ENCODE peak calls at places on chromosome 2, in six cellular contexts. H is mesendoderm, A is fibroblast of lung, X is astrocyte, Q is PC-3, W is H9. J is an unnamed sample.

GRCh38 chr2:127424598-127425379 is 6.6 kb downstream of the PROC start:
- DNase-seq in X (no peak), Q (no peak), H (no peak), W (no peak), A (no peak), J (no peak)

GRCh38 chr2:106759962-106760361 is 126.0 kb downstream of the ST6GAL2 start:
- DNase-seq in Q (no peak), X (no peak), A (no peak), H (no peak), W (no peak), J (no peak)

GRCh38 chr2:237858294-237859081 is 935 bp upstream of the RAMP1 start:
- DNase-seq in X (peak; percentile 80), A (peak; percentile 86), W (peak; percentile 83), Q (peak; percentile 84), H (peak; percentile 86), J (peak; percentile 66)

GRCh38 chr2:151638188-151638933 is 95.9 kb downstream of the NEB start:
- DNase-seq in A (peak; percentile 12), Q (peak; percentile 12), X (no peak), W (no peak), H (no peak), J (no peak)

GRCh38 chr2:2848621-2849443 is 517.8 kb upstream of the MYT1L start:
- DNase-seq in H (peak; percentile 38), A (no peak), X (no peak), W (no peak), Q (no peak), J (no peak)

GRCh38 chr2:137952586-137953129 is 11.6 kb upstream of the HNMT start:
- DNase-seq in W (no peak), A (no peak), H (peak; percentile 39), X (no peak), Q (no peak), J (peak; percentile 60)

GRCh38 chr2:99710720-99711612 is 221.1 kb upstream of the REV1 start:
- DNase-seq in A (peak; percentile 77), H (peak; percentile 16), Q (no peak), W (no peak), X (peak; percentile 72), J (no peak)

GRCh38 chr2:72917875-72918660 is 749 bp downstream of the EMX1 start:
- DNase-seq in A (no peak), Q (no peak), W (peak; percentile 50), H (peak; percentile 41), X (no peak), J (no peak)

GRCh38 chr2:224278531-224278930 is 123.4 kb downstream of the FAM124B start:
- DNase-seq in A (peak; percentile 23), H (no peak), Q (no peak), W (no peak), X (no peak), J (no peak)

GRCh38 chr2:20187331-20187730 is 37.6 kb downstream of the SDC1 start:
- DNase-seq in W (no peak), H (no peak), X (no peak), A (no peak), Q (no peak), J (no peak)

GRCh38 chr2:168915433-168916328 is 14.6 kb downstream of the G6PC2 start:
- DNase-seq in W (no peak), Q (no peak), A (no peak), H (no peak), X (no peak), J (no peak)

GRCh38 chr2:120866483-120867140 is 130.9 kb downstream of the GLI2 start:
- DNase-seq in A (no peak), Q (no peak), X (no peak), H (no peak), W (no peak), J (no peak)

GRCh38 chr2:217430916-217431576 is 571.2 kb upstream of the TNP1 start:
- DNase-seq in A (no peak), Q (no peak), X (no peak), W (no peak), H (no peak), J (no peak)

GRCh38 chr2:210617732-210618330 is 61.4 kb downstream of the CPS1 start:
- DNase-seq in A (peak; percentile 32), W (no peak), Q (peak; percentile 64), X (peak; percentile 27), H (peak; percentile 64), J (peak; percentile 72)

GRCh38 chr2:180003566-180003965 is 3.5 kb downstream of the CWC22 start:
- DNase-seq in Q (peak; percentile 70), A (no peak), X (no peak), W (no peak), H (peak; percentile 2), J (no peak)

GRCh38 chr2:162085090-162085891 is 11.3 kb upstream of the DPP4 start:
- DNase-seq in X (peak; percentile 97), Q (peak; percentile 81), H (no peak), W (no peak), A (peak; percentile 97), J (no peak)

GRCh38 chr2:96523659-96524481 is 12.7 kb upstream of the ARID5A start:
- DNase-seq in Q (no peak), X (no peak), A (no peak), W (no peak), H (no peak), J (no peak)

DNA sequence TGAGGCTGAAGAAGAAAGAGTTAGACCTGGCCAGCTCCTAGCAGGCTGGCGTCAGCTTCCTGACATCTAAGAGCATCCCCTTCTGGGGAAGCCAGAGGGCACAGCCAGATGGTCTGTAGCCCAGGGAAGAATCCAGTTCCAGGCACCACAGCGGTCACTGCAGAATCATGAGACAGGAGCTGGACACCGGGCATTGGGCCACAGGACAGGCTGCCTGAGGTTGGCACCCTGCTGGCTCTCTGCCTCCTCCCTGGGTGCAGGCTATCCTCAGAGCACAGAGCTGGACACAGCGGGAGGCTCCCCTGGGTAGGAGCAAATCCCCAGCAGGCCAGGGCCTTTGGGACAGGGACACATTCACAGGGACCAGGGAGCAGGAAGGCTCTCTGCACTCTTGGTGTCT is 19.8 kb upstream of the ATOH8 start:
- DNase-seq in H (no peak), A (no peak), X (no peak), Q (no peak), W (no peak), J (no peak)
- H3K27ac ChIP-seq in H (no peak overlapping the region), A (no peak overlapping the region), X (no peak overlapping the region), Q (no peak overlapping the region), W (no peak overlapping the region), J (no peak overlapping the region)

GRCh38 chr2:236177604-236177966 is 9.4 kb upstream of the GBX2 start:
- DNase-seq in Q (peak; percentile 49), W (peak; percentile 89), A (no peak), H (peak; percentile 94), X (no peak), J (no peak)

GRCh38 chr2:236176951-236177350 is 8.8 kb upstream of the GBX2 start:
- DNase-seq in X (no peak), Q (no peak), A (no peak), W (no peak), H (no peak), J (no peak)

GRCh38 chr2:236179653-236180500 is 11.7 kb upstream of the GBX2 start:
- DNase-seq in Q (peak; percentile 56), H (peak; percentile 70), X (peak; percentile 81), A (peak; percentile 83), W (no peak), J (no peak)

GRCh38 chr2:236178921-236179652 is 10.9 kb upstream of the GBX2 start:
- DNase-seq in H (peak; percentile 48), W (peak; percentile 57), A (peak; percentile 52), X (peak; percentile 27), Q (peak; percentile 23), J (no peak)

GRCh38 chr2:236177967-236178909 is 10.1 kb upstream of the GBX2 start:
- DNase-seq in H (peak; percentile 84), A (peak; percentile 49), Q (peak; percentile 80), W (peak; percentile 85), X (peak; percentile 26), J (no peak)
- H3K9ac ChIP-seq in H (peak overlapping the region; percentile 39), A (peak overlapping the region; percentile 26), Q (peak overlapping the region; percentile 67), W (no peak overlapping the region), X (peak overlapping the region; percentile 81), J (no peak overlapping the region)

DNA sequence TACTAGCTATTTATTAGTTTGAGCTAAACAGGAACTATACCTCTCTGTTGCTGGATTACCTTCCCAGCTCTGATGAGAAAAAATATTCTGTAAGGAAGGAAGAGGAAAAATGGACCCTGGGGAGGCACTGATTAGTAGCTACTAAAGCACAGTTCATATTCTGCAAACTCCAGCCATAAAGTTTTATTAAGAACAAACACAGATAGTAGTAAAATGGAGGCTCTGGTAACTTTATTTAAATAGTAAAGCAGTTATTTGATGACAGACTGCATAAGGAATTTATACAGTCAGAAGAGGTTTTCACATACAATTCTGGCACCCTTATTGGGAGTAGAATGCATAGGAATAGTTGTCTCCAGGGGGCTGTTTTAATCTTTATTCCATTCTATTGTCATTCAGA is 84.1 kb downstream of the XIRP2 start:
- DNase-seq in A (peak; percentile 19), H (peak; percentile 29), X (peak; percentile 4), W (no peak), Q (peak; percentile 65), J (no peak)
- H3K4me2 ChIP-seq in A (no peak overlapping the region), H (no peak overlapping the region), X (no peak overlapping the region), W (no peak overlapping the region), Q (peak overlapping the region; percentile 56), J (no peak overlapping the region)

DNA sequence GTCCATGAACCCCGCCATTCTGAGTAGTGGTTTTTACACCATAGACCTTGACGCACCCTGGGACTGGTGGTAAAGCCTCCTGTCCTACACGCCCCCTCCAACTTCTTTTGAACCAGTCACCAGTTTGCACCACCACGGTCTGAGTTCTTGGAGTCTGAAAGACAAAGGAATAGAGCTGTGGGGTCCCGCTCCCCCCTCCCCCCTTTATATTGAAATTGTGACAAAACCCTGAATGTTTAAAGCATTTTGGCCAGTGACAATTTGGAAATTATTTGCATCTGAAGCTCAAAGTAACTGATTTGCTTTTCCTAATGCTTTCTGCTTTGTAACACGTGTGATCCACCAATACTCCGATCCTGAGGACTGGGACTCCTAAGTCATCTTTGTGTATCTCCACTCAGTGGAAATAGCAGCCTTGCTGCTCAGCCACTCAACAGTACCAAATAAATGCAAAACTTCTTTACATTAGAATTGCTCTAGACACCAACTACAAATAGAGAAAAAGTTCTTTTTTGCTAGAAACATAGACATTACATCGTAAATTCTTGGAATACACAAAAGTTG is 768 bp upstream of the SRSF7 start:
- DNase-seq in H (peak; percentile 80), A (peak; percentile 48), W (no peak), Q (no peak), X (no peak), J (peak; percentile 62)
- H3K27ac ChIP-seq in H (peak overlapping the region; percentile 64), A (peak overlapping the region; percentile 99), W (peak overlapping the region; percentile 53), Q (peak overlapping the region; percentile 24), X (peak overlapping the region; percentile 97), J (peak overlapping the region; percentile 94)

GRCh38 chr2:113180131-113180946 is 6.6 kb downstream of the PSD4 start:
- DNase-seq in Q (no peak), A (no peak), X (no peak), H (no peak), W (no peak), J (no peak)

GRCh38 chr2:113178891-113179290 is 5.1 kb downstream of the PSD4 start:
- DNase-seq in X (no peak), A (no peak), H (no peak), Q (no peak), W (no peak), J (no peak)

GRCh38 chr2:113178069-113178468 is 4.3 kb downstream of the PSD4 start:
- DNase-seq in A (no peak), Q (no peak), W (no peak), X (no peak), H (no peak), J (no peak)

GRCh38 chr2:113181491-113182051 is 7.8 kb downstream of the PSD4 start:
- DNase-seq in Q (no peak), X (no peak), H (no peak), A (no peak), W (no peak), J (no peak)

GRCh38 chr2:113179446-113180045 is 5.8 kb downstream of the PSD4 start:
- DNase-seq in Q (no peak), A (no peak), H (no peak), X (no peak), W (no peak), J (no peak)
- H3K9ac ChIP-seq in Q (no peak overlapping the region), A (no peak overlapping the region), H (no peak overlapping the region), X (no peak overlapping the region), W (no peak overlapping the region), J (no peak overlapping the region)

J was measured in Karpas-422.